ENCODE peak calls at places on chromosome 2, in six cellular contexts. F, M, O, E, J and N are unnamed samples.

GRCh38 chr2:6356127-6356761 is 509.5 kb downstream of the CMPK2 start:
- DNase-seq in F (no peak), M (no peak), O (no peak), E (no peak), J (no peak), N (no peak)

GRCh38 chr2:20471902-20472559 is 25.2 kb downstream of the RHOB start:
- DNase-seq in F (no peak), M (no peak), O (no peak), E (no peak), J (no peak), N (no peak)

GRCh38 chr2:6741229-6741628 is 124.5 kb downstream of the CMPK2 start:
- DNase-seq in F (no peak), M (no peak), O (no peak), E (no peak), J (no peak), N (no peak)

GRCh38 chr2:46679761-46680160 is 200.4 kb downstream of the TMEM247 start:
- DNase-seq in F (no peak), M (no peak), O (no peak), E (no peak), J (no peak), N (no peak)

GRCh38 chr2:75076088-75076487 is 117.6 kb downstream of the POLE4 start:
- DNase-seq in F (no peak), M (no peak), O (no peak), E (no peak), J (no peak), N (peak)

GRCh38 chr2:201949036-201950012 is 84.3 kb upstream of the FZD7 start:
- DNase-seq in F (peak), M (no peak), O (no peak), E (no peak), J (no peak), N (no peak)

GRCh38 chr2:30661173-30662107 is 145.8 kb downstream of the CAPN13 start:
- DNase-seq in F (no peak), M (no peak), O (no peak), E (no peak), J (no peak), N (no peak)

GRCh38 chr2:221429741-221430491 is 142.2 kb downstream of the EPHA4 start:
- DNase-seq in F (no peak), M (no peak), O (no peak), E (no peak), J (no peak), N (no peak)

GRCh38 chr2:109255594-109255993 is 126.6 kb downstream of the SH3RF3 start:
- DNase-seq in F (no peak), M (no peak), O (no peak), E (no peak), J (no peak), N (no peak)

GRCh38 chr2:192194866-192195547 is at the start of gene TMEFF2:
- DNase-seq in F (peak), M (peak), O (peak), E (peak), J (peak), N (peak)

GRCh38 chr2:43068730-43069517 is 157.5 kb downstream of the ZFP36L2 start:
- DNase-seq in F (no peak), M (no peak), O (no peak), E (no peak), J (no peak), N (no peak)

GRCh38 chr2:158529379-158530110 is 72.8 kb downstream of the PKP4 start:
- DNase-seq in F (no peak), M (no peak), O (no peak), E (no peak), J (no peak), N (no peak)

GRCh38 chr2:226450141-226450540 is 349.5 kb downstream of the IRS1 start:
- DNase-seq in F (no peak), M (no peak), O (no peak), E (no peak), J (no peak), N (no peak)

GRCh38 chr2:104851236-104852160 is 2.4 kb upstream of the POU3F3 start:
- DNase-seq in F (no peak), M (no peak), O (no peak), E (no peak), J (no peak), N (no peak)

GRCh38 chr2:11810237-11810977 is 64.0 kb downstream of the LPIN1 start:
- DNase-seq in F (peak), M (no peak), O (no peak), E (no peak), J (no peak), N (no peak)

GRCh38 chr2:143489135-143489534 is 359.9 kb downstream of the ARHGAP15 start:
- DNase-seq in F (no peak), M (no peak), O (no peak), E (no peak), J (peak), N (no peak)

GRCh38 chr2:1593371-1594205 is 150.7 kb downstream of the PXDN start:
- DNase-seq in F (peak), M (no peak), O (peak), E (peak), J (peak), N (no peak)

GRCh38 chr2:21924640-21925285 is 801.0 kb downstream of the TDRD15 start:
- DNase-seq in F (no peak), M (no peak), O (no peak), E (no peak), J (no peak), N (no peak)

GRCh38 chr2:163345795-163346573 is 389.8 kb downstream of the FIGN start:
- DNase-seq in F (no peak), M (no peak), O (no peak), E (no peak), J (peak), N (no peak)

GRCh38 chr2:106602042-106602441 is 114.9 kb downstream of the CD8B2 start:
- DNase-seq in F (no peak), M (no peak), O (no peak), E (no peak), J (no peak), N (no peak)

GRCh38 chr2:106599540-106599939 is 112.4 kb downstream of the CD8B2 start:
- DNase-seq in F (no peak), M (no peak), O (no peak), E (no peak), J (no peak), N (no peak)

GRCh38 chr2:106596844-106597243 is 109.7 kb downstream of the CD8B2 start:
- DNase-seq in F (peak), M (no peak), O (no peak), E (no peak), J (peak), N (no peak)
- TF ChIP-seq CTCF in F (peak), M (peak), O (peak), E (peak), J (peak), N (peak)

DNA sequence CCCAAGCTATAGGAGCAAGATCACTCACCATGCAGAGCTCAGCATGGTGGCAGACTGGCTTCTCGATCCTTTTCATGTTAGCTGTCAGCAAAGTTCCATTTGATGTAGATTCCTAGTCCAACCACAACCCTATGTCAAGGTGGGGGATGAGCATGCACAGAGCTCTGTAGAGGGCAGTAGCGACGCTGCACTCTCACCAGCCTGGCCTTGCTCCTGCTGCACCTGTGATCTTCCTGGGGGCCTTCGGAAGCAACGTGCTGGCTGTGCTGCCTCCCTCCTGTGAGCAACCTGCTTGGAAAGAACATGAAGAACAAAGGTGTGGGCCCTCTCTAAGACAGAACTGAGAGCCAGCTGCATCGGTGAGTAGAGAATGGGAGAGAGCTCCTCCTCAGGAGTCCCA is 479.4 kb upstream of the MYT1L start:
- DNase-seq in F (peak), M (no peak), O (no peak), E (peak), J (no peak), N (no peak)
- TF ChIP-seq CTCF in F (peak), M (no peak), O (no peak), E (no peak), J (no peak), N (no peak)

GRCh38 chr2:96739633-96740428 is at the start of gene LMAN2L:
- DNase-seq in F (peak), M (peak), O (peak), E (peak), J (peak), N (peak)
- TF ChIP-seq CTCF in F (peak), M (no peak), O (no peak), E (peak), J (no peak), N (no peak)

DNA sequence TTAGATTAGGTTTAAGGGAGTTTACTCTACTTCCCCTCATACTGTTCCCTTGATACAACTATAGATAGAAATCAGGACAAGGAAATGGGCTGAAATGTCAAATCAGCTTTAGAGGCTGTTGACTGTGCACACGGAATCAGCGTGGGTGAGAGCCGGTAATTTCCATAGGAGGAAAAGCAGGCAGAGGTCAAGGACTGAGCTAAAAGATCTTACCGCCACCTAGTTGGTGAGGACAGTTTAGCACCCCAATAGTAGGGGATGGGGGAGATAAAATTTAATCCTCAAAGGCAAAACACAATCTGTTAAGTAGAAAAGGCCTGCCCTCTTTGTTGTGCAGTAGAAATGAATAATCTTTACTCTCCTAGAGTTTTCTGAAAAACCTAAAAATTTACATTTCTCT is 1154.5 kb upstream of the CHAC2 start:
- DNase-seq in F (peak), M (no peak), O (no peak), E (no peak), J (no peak), N (no peak)
- TF ChIP-seq CTCF in F (peak), M (peak), O (no peak), E (no peak), J (no peak), N (no peak)

GRCh38 chr2:160091381-160091780 is 29.0 kb upstream of the PLA2R1 start:
- DNase-seq in F (no peak), M (no peak), O (no peak), E (no peak), J (peak), N (no peak)

GRCh38 chr2:160085662-160086061 is 23.2 kb upstream of the PLA2R1 start:
- DNase-seq in F (no peak), M (no peak), O (no peak), E (no peak), J (no peak), N (no peak)

GRCh38 chr2:160092445-160092844 is 30.0 kb upstream of the PLA2R1 start:
- DNase-seq in F (no peak), M (no peak), O (no peak), E (peak), J (no peak), N (no peak)

DNA sequence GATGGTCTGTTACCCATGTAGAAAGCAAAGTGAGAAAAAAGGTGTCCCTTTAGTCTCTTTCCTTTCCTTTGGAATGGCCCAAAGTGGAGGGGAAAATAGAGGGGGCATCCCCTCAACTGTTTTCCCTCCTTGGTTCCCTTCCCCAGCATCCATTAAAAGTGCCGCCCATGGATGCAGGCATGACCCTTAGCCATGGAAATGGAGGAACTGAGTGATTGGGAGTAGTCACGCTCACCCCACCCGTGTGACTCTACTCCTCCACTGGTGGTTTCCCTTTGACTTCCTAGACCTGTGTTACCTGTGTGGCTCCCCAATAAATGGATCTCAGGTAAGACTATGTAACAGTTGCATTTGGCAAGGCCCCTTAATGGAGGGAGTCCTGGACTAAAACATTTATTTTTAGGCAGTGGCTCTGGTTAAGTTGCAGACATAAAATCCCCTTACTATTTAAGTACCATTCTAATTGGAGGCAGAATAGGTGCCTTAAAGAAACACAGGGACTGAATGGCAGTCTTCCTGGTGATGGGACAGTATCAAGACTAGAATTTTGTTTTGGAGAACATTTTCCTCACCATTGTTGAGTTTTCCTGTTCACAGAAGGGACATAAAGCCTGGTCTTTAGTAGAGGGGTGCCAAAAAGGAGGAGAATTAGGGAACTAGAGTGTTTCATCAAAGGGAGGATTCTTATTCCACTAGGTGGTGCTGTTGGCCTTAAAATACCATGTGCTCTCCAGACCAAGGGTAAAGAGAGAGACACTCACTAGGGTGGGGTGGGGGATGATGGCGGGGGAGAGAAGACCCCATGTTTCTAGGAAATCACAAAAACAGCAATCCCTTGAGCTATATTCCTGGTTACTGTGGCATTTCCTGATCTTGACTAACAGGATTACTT is 25.7 kb upstream of the PLA2R1 start:
- DNase-seq in F (no peak), M (no peak), O (no peak), E (no peak), J (no peak), N (no peak)
- TF ChIP-seq CTCF in F (peak), M (no peak), O (no peak), E (peak), J (no peak), N (no peak)

GRCh38 chr2:23292024-23292423 is 93.0 kb upstream of the KLHL29 start:
- DNase-seq in F (no peak), M (no peak), O (no peak), E (no peak), J (no peak), N (no peak)
- TF ChIP-seq CTCF in F (peak), M (no peak), O (no peak), E (no peak), J (no peak), N (no peak)